ENCODE peak calls at places on chromosomes 11 and 22, in nine cellular contexts. K is thoracic aorta, R is cardiac muscle cell, U is tibial nerve, M is heart right ventricle, T is IMR-90, N is SJSA1, J is Caco-2, A is aorta. S is an unnamed sample.

GRCh38 chr11:134725939-134726639 is 314.0 kb upstream of the B3GAT1 start:
- DNase-seq in N (no peak), T (no peak), R (no peak), U (no peak), M (no peak), A (no peak), K (no peak), J (no peak), S (no peak)

GRCh38 chr11:26247340-26247739 is 84.6 kb upstream of the ANO3 start:
- DNase-seq in J (no peak), K (no peak), A (no peak), U (no peak), T (peak; percentile 81), M (no peak), R (peak; percentile 33), N (no peak), S (no peak)

GRCh38 chr22:41939981-41940852 is 6.7 kb downstream of the CENPM start:
- DNase-seq in R (no peak), N (no peak), A (peak; percentile 61), K (no peak), T (no peak), U (no peak), J (peak; percentile 59), M (no peak), S (no peak)

GRCh38 chr11:6404341-6405038 is 14.2 kb downstream of the SMPD1 start:
- DNase-seq in A (no peak), T (peak; percentile 70), N (no peak), K (no peak), R (no peak), J (no peak), M (no peak), U (no peak), S (no peak)

GRCh38 chr11:112100457-112100856 is 13.8 kb downstream of the SDHD start:
- DNase-seq in N (no peak), R (no peak), A (no peak), U (no peak), T (peak; percentile 80), J (no peak), K (no peak), M (no peak), S (no peak)

GRCh38 chr11:115134886-115135285 is 369.3 kb downstream of the CADM1 start:
- DNase-seq in R (no peak), J (no peak), U (no peak), A (no peak), N (no peak), K (no peak), M (no peak), T (no peak), S (no peak)

GRCh38 chr11:123180574-123180973 is 14.5 kb downstream of the CLMP start:
- DNase-seq in N (no peak), K (no peak), R (no peak), J (no peak), A (no peak), T (no peak), U (no peak), M (no peak), S (no peak)

GRCh38 chr22:44199164-44199563 is 18.4 kb downstream of the PARVG start:
- DNase-seq in K (no peak), U (no peak), T (no peak), J (peak; percentile 5), A (no peak), R (no peak), N (no peak), M (no peak), S (no peak)

GRCh38 chr22:19175602-19176174 is 2.8 kb downstream of the SLC25A1 start:
- DNase-seq in N (no peak), M (no peak), U (no peak), A (no peak), R (no peak), K (no peak), J (no peak), T (no peak), S (no peak)
- H3K4me1 ChIP-seq in N (peaks cover 58% of the 10 kb centered on the region), M (peaks cover 48% of the 10 kb centered on the region), U (no peaks in the 10 kb centered on the region), A (no peaks in the 10 kb centered on the region), R (peaks cover 19% of the 10 kb centered on the region), K (peaks cover 56% of the 10 kb centered on the region), J (peaks cover 42% of the 10 kb centered on the region), T (peaks cover 33% of the 10 kb centered on the region), S (peaks cover 16% of the 10 kb centered on the region)

GRCh38 chr11:103877221-103877620 is 159.2 kb upstream of the DDI1 start:
- DNase-seq in A (no peak), N (no peak), R (peak; percentile 33), M (no peak), J (no peak), K (no peak), T (peak; percentile 16), U (no peak), S (no peak)

GRCh38 chr11:103875855-103876510 is 160.5 kb upstream of the DDI1 start:
- DNase-seq in T (no peak), U (no peak), R (no peak), J (no peak), M (no peak), K (no peak), N (no peak), A (no peak), S (no peak)

GRCh38 chr11:103870821-103871309 is 165.6 kb upstream of the DDI1 start:
- DNase-seq in M (peak; percentile 22), N (no peak), T (no peak), J (no peak), R (no peak), A (peak; percentile 84), K (peak; percentile 33), U (peak; percentile 55), S (no peak)

GRCh38 chr11:103871923-103872551 is 164.4 kb upstream of the DDI1 start:
- DNase-seq in N (no peak), A (no peak), T (no peak), U (no peak), M (no peak), K (no peak), J (no peak), R (no peak), S (no peak)

DNA sequence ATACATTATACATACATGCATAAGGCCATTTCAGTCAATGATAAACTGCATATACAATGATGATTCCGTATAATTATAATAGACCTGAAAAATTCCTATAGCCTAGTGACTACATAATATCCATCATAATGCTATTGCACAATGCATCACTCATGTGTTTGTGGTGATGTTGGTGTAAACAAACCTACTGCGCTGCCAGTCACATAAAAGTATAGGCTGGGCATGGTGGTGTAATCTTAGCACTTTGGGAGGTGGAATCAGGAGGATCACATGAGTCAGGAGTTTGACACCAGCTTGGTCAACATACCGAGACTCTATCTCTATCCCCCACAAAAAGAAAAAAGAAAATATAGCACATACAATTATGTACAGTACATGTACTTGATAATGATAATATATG is 163.7 kb upstream of the DDI1 start:
- DNase-seq in R (no peak), A (no peak), K (no peak), U (no peak), N (no peak), J (no peak), T (no peak), M (no peak), S (no peak)
- H3K36me3 ChIP-seq in R (no peaks in the 10 kb centered on the region), A (no peaks in the 10 kb centered on the region), K (no peaks in the 10 kb centered on the region), U (no peaks in the 10 kb centered on the region), N (no peaks in the 10 kb centered on the region), J (no peaks in the 10 kb centered on the region), T (no peaks in the 10 kb centered on the region), M (no peaks in the 10 kb centered on the region), S (no peaks in the 10 kb centered on the region)

DNA sequence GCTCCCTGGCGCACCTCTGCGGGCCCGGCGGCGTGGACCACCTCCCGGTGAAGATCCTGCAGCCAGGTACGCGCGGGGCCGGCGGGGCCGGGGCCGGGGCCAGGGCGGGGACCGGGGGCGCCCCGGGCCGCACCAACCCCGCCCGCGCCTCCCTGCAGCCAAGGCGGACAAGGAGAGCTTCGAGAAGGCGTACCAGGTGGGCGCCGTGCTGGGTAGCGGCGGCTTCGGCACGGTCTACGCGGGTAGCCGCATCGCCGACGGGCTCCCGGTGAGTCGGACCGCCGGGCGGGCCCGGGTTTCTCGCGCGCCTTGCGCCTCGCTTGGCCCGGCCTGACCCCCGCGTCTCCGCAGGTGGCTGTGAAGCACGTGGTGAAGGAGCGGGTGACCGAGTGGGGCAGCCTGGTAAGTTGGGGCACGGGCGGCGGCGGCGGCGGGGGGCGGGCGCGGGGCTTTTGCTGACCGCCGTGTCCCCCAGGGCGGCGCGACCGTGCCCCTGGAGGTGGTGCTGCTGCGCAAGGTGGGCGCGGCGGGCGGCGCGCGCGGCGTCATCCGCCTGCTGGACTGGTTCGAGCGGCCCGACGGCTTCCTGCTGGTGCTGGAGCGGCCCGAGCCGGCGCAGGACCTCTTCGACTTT is 512 bp downstream of the PIM3 start:
- DNase-seq in N (no peak), A (peak; percentile 69), J (peak; percentile 53), T (no peak), R (peak; percentile 57), K (no peak), M (peak; percentile 62), U (peak; percentile 15), S (peak; percentile 56)
- H3K4me1 ChIP-seq in N (peaks cover 33% of the 10 kb centered on the region), A (no peaks in the 10 kb centered on the region), J (peaks cover 52% of the 10 kb centered on the region), T (peaks cover 21% of the 10 kb centered on the region), R (peaks cover 17% of the 10 kb centered on the region), K (peaks cover 45% of the 10 kb centered on the region), M (peaks cover 51% of the 10 kb centered on the region), U (no peaks in the 10 kb centered on the region), S (peaks cover 15% of the 10 kb centered on the region)

GRCh38 chr11:71482216-71482615 is 29.2 kb downstream of the NADSYN1 start:
- DNase-seq in R (no peak), N (no peak), T (no peak), M (no peak), U (no peak), K (no peak), J (no peak), A (no peak), S (no peak)

GRCh38 chr11:71482746-71483364 is 29.9 kb downstream of the NADSYN1 start:
- DNase-seq in N (no peak), J (no peak), A (no peak), U (no peak), M (no peak), T (no peak), K (no peak), R (no peak), S (no peak)

GRCh38 chr11:71483689-71484088 is 30.7 kb downstream of the NADSYN1 start:
- DNase-seq in A (no peak), N (no peak), M (no peak), U (no peak), R (no peak), K (no peak), J (no peak), T (no peak), S (no peak)

GRCh38 chr11:71478216-71478840 is 25.3 kb downstream of the NADSYN1 start:
- DNase-seq in K (no peak), A (no peak), J (no peak), M (no peak), N (no peak), R (no peak), T (no peak), U (no peak), S (no peak)

DNA sequence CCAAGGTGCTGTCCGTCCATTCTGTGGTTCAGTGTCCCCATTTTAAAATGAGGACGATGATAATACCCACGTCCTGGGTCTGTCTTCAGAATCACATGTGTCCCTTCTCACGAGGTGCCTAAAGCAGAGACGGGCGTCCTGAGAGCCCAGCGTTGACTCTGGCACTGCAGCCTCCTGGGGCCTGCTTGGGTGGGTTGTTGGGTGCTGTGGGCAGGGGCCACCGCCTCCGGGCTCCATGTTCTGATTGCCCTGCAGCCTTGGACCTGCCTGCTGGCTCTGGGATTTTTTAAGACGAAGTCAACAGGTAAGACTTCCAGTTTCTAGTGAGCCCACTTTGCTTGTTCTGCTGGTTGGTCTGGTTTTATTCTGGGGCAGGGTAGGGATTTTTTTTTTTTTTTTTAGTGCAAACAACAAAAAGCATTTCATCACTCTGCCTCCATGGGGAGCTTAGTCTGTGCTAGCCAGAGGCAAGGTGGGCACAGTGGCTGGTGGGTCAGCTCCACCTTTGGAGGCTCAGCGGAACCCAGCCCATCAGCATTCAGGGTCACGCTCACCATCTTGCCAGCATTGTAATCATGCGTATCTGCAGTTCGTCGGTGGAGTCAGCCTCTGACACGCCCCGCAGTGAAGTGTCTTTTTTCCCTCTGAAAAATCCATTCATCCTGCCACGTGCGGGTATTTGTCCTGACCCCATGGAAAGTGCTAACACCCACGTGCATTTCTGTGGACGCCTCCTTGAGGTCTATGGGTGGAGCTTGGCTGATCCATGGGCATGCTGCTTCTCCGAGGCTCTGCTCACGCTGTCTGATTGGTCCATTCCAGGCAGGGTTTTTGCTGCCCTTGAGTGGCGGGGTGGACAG is 28.3 kb downstream of the NADSYN1 start:
- DNase-seq in M (no peak), R (no peak), N (no peak), J (peak; percentile 75), K (no peak), T (no peak), A (no peak), U (no peak), S (no peak)
- H3K36me3 ChIP-seq in M (peaks cover 46% of the 10 kb centered on the region), R (peaks cover 12% of the 10 kb centered on the region), N (no peaks in the 10 kb centered on the region), J (peaks cover 10% of the 10 kb centered on the region), K (peaks cover 70% of the 10 kb centered on the region), T (peaks cover 84% of the 10 kb centered on the region), A (peaks cover 5% of the 10 kb centered on the region), U (peaks cover 100% of the 10 kb centered on the region), S (no peaks in the 10 kb centered on the region)

S was measured in BE2C.